ENCODE peak calls at places on chromosome 22, in nine cellular contexts. C is Peyer's patch; H is H1; N is SJSA1; M is stomach; O is A549; S is sigmoid colon; I is heart left ventricle; Z is CD8-positive, alpha-beta T cell. B is an unnamed sample.

GRCh38 chr22:40679964-40680818 is 907 bp downstream of the MCHR1 start:
- DNase-seq in H (no peak), M (no peak), C (no peak), I (no peak), Z (no peak), S (no peak), O (peak; percentile 15), N (no peak), B (no peak)

GRCh38 chr22:33539902-33540751 is 380.1 kb downstream of the LARGE1 start:
- DNase-seq in I (peak; percentile 74), S (peak; percentile 90), H (no peak), M (peak; percentile 86), N (no peak), C (peak; percentile 66), O (peak; percentile 98), Z (no peak), B (no peak)

GRCh38 chr22:44693756-44694155 is 8.2 kb upstream of the PRR5 start:
- DNase-seq in I (no peak), Z (no peak), C (no peak), M (no peak), S (no peak), O (no peak), N (no peak), H (no peak), B (no peak)

GRCh38 chr22:44711701-44712100 is 9.7 kb downstream of the PRR5 start:
- DNase-seq in H (no peak), Z (no peak), M (no peak), I (no peak), S (no peak), C (no peak), O (no peak), N (no peak), B (no peak)

GRCh38 chr22:32574397-32574796 is 99.8 kb downstream of the FBXO7 start:
- DNase-seq in C (no peak), I (no peak), N (no peak), S (no peak), O (no peak), M (no peak), H (no peak), Z (no peak), B (no peak)

GRCh38 chr22:47337161-47337621 is 574.7 kb downstream of the TBC1D22A start:
- DNase-seq in M (no peak), N (peak; percentile 93), H (no peak), Z (no peak), I (no peak), C (no peak), O (peak; percentile 89), S (no peak), B (no peak)

GRCh38 chr22:32801436-32802290 is at the start of gene TIMP3:
- DNase-seq in C (peak; percentile 65), M (peak; percentile 63), H (peak; percentile 57), S (peak; percentile 96), O (peak; percentile 7), N (peak; percentile 65), I (peak; percentile 94), Z (no peak), B (no peak)

GRCh38 chr22:47023871-47024270 is 261.4 kb downstream of the TBC1D22A start:
- DNase-seq in I (no peak), N (no peak), C (no peak), S (no peak), O (no peak), Z (no peak), H (no peak), M (peak; percentile 4), B (no peak)

GRCh38 chr22:44587004-44587793 is 89.2 kb upstream of the RTL6 start:
- DNase-seq in Z (no peak), M (no peak), S (peak; percentile 56), I (peak; percentile 33), N (no peak), C (peak; percentile 39), H (no peak), O (peak; percentile 11), B (no peak)

GRCh38 chr22:25940479-25940878 is 198.5 kb downstream of the MYO18B start:
- DNase-seq in H (no peak), Z (no peak), M (no peak), O (no peak), N (no peak), C (no peak), I (no peak), S (no peak), B (no peak)

GRCh38 chr22:25930710-25931353 is 188.8 kb downstream of the MYO18B start:
- DNase-seq in C (no peak), I (no peak), N (no peak), O (no peak), Z (no peak), H (no peak), S (no peak), M (no peak), B (no peak)

GRCh38 chr22:25939384-25939783 is 197.4 kb downstream of the MYO18B start:
- DNase-seq in O (no peak), I (no peak), Z (no peak), S (no peak), H (no peak), N (no peak), M (no peak), C (no peak), B (no peak)

GRCh38 chr22:25933158-25933788 is 191.3 kb downstream of the MYO18B start:
- DNase-seq in O (no peak), C (no peak), N (no peak), Z (no peak), H (no peak), I (no peak), M (no peak), S (no peak), B (no peak)

GRCh38 chr22:25935266-25936058 is 193.5 kb downstream of the MYO18B start:
- DNase-seq in N (no peak), M (no peak), H (no peak), C (no peak), O (no peak), S (no peak), I (no peak), Z (no peak), B (no peak)
- H3K27ac ChIP-seq in N (no peak overlapping the region), M (no peak overlapping the region), H (no peak overlapping the region), C (no peak overlapping the region), O (no peak overlapping the region), S (no peak overlapping the region), I (no peak overlapping the region), Z (no peak overlapping the region), B (no peak overlapping the region)

DNA sequence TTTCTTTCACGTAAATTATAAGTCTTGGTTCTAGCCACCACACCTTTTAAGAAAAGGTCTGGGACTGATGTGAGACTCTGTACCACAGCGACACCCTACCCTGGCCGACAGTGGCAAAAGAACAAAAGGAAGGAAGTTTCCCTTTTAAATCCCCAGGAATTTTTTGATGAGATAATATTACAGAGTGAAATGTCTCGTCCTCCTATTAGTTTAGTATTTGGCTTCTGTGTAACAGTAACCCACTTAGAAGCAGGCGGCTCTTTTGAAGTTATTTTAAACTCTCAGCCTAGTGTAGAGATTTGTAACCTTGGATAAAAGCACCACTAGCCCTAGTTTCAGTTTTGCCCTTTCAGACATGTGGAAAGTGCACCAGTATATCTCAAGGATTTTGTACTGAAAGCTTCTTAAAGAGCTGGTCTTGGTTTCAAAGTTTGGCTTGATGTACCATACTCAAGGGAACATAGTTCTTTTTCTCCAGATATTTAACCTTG is 84.1 kb downstream of the C22orf31 start:
- DNase-seq in N (peak; percentile 62), H (no peak), C (no peak), O (peak; percentile 17), Z (no peak), M (peak; percentile 31), S (no peak), I (no peak), B (no peak)
- H3K4me3 ChIP-seq in N (peak overlapping the region; percentile 26), H (no peak overlapping the region), C (no peak overlapping the region), O (peak overlapping the region; percentile 22), Z (no peak overlapping the region), M (peak overlapping the region; percentile 12), S (no peak overlapping the region), I (peak overlapping the region; percentile 27), B (no peak overlapping the region)

GRCh38 chr22:21570398-21570797 is 2.9 kb downstream of the UBE2L3 start:
- DNase-seq in N (no peak), Z (no peak), S (no peak), O (no peak), M (no peak), I (no peak), H (no peak), C (no peak), B (no peak)
- H3K27ac ChIP-seq in N (no peak overlapping the region), Z (no peak overlapping the region), S (no peak overlapping the region), O (no peak overlapping the region), M (no peak overlapping the region), I (no peak overlapping the region), H (no peak overlapping the region), C (no peak overlapping the region), B (no peak overlapping the region)

GRCh38 chr22:36258750-36259619 is 6.1 kb downstream of the APOL1 start:
- DNase-seq in O (no peak), M (no peak), C (no peak), Z (no peak), N (no peak), H (no peak), I (peak; percentile 69), S (peak; percentile 80), B (no peak)
- H3K4me3 ChIP-seq in O (no peak overlapping the region), M (no peak overlapping the region), C (no peak overlapping the region), Z (no peak overlapping the region), N (no peak overlapping the region), H (no peak overlapping the region), I (no peak overlapping the region), S (no peak overlapping the region), B (no peak overlapping the region)

GRCh38 chr22:18970180-18970947 is 34.3 kb upstream of the PRODH start:
- DNase-seq in S (no peak), H (no peak), M (no peak), I (peak; percentile 51), Z (no peak), N (peak; percentile 23), O (peak; percentile 34), C (no peak), B (peak; percentile 28)
- H3K27ac ChIP-seq in S (no peak overlapping the region), H (no peak overlapping the region), M (no peak overlapping the region), I (no peak overlapping the region), Z (no peak overlapping the region), N (no peak overlapping the region), O (peak overlapping the region; percentile 98), C (no peak overlapping the region), B (no peak overlapping the region)

B was measured in CD8-positive, alpha-beta memory T cell.